ENCODE peak calls at places on chromosomes 2 and 18, in six cellular contexts. B is type B pancreatic cell, E is endothelial cell of umbilical vein, O is upper lobe of left lung, D is pancreas, C is foreskin fibroblast. Y is an unnamed sample.

GRCh38 chr18:68666316-68666715 is 48.6 kb downstream of the TMX3 start:
- DNase-seq in O (no peak), D (no peak), C (peak; percentile 8), B (no peak), E (no peak), Y (no peak)

GRCh38 chr2:132009177-132009873 is 152.4 kb downstream of the ANKRD30BL start:
- DNase-seq in C (no peak), B (no peak), D (no peak), E (no peak), O (no peak), Y (no peak)

GRCh38 chr2:46257476-46257875 is 39.7 kb upstream of the EPAS1 start:
- DNase-seq in B (no peak), C (peak; percentile 80), O (no peak), D (no peak), E (peak; percentile 95), Y (no peak)

GRCh38 chr18:48136051-48136543 is 205.6 kb upstream of the SMAD2 start:
- DNase-seq in C (peak; percentile 11), B (no peak), E (no peak), O (no peak), D (peak; percentile 75), Y (no peak)

GRCh38 chr2:172735646-172736418 is at the start of gene RAPGEF4:
- DNase-seq in O (no peak), C (peak; percentile 42), D (peak; percentile 45), E (no peak), B (no peak), Y (no peak)

GRCh38 chr2:9179572-9180201 is 26.9 kb upstream of the ASAP2 start:
- DNase-seq in E (peak; percentile 84), C (peak; percentile 96), D (no peak), B (no peak), O (no peak), Y (no peak)

GRCh38 chr2:43075906-43076585 is 150.4 kb downstream of the ZFP36L2 start:
- DNase-seq in E (peak; percentile 68), O (no peak), C (peak; percentile 84), D (no peak), B (no peak), Y (no peak)

GRCh38 chr2:186910996-186911395 is 62.0 kb upstream of the ZSWIM2 start:
- DNase-seq in D (no peak), O (no peak), B (no peak), E (no peak), C (no peak), Y (no peak)

GRCh38 chr18:44852818-44853217 is 172.1 kb downstream of the SETBP1 start:
- DNase-seq in D (no peak), E (no peak), B (no peak), C (peak; percentile 43), O (no peak), Y (no peak)

GRCh38 chr2:233098615-233099014 is 38.5 kb downstream of the INPP5D start:
- DNase-seq in B (no peak), O (no peak), D (no peak), E (no peak), C (no peak), Y (no peak)

GRCh38 chr2:220279372-220279771 is 651.9 kb downstream of the SLC4A3 start:
- DNase-seq in O (no peak), D (no peak), E (no peak), C (peak; percentile 94), B (no peak), Y (no peak)

GRCh38 chr2:86622878-86623548 is 652 bp downstream of the RNF103 start:
- DNase-seq in B (peak; percentile 73), O (peak; percentile 70), C (no peak), E (peak; percentile 43), D (peak; percentile 80), Y (no peak)

GRCh38 chr2:175176624-175177023 is 4.9 kb downstream of the ATP5MC3 start:
- DNase-seq in O (no peak), B (no peak), E (no peak), C (no peak), D (no peak), Y (no peak)

GRCh38 chr2:175181877-175182308 is 383 bp upstream of the ATP5MC3 start:
- DNase-seq in E (no peak), O (no peak), B (no peak), D (no peak), C (no peak), Y (no peak)

GRCh38 chr2:175180701-175181103 is 808 bp downstream of the ATP5MC3 start:
- DNase-seq in C (peak; percentile 63), B (no peak), O (peak; percentile 32), D (no peak), E (peak; percentile 66), Y (peak; percentile 36)

GRCh38 chr2:175183674-175184073 is 2.2 kb upstream of the ATP5MC3 start:
- DNase-seq in O (no peak), B (no peak), C (no peak), E (no peak), D (no peak), Y (no peak)

DNA sequence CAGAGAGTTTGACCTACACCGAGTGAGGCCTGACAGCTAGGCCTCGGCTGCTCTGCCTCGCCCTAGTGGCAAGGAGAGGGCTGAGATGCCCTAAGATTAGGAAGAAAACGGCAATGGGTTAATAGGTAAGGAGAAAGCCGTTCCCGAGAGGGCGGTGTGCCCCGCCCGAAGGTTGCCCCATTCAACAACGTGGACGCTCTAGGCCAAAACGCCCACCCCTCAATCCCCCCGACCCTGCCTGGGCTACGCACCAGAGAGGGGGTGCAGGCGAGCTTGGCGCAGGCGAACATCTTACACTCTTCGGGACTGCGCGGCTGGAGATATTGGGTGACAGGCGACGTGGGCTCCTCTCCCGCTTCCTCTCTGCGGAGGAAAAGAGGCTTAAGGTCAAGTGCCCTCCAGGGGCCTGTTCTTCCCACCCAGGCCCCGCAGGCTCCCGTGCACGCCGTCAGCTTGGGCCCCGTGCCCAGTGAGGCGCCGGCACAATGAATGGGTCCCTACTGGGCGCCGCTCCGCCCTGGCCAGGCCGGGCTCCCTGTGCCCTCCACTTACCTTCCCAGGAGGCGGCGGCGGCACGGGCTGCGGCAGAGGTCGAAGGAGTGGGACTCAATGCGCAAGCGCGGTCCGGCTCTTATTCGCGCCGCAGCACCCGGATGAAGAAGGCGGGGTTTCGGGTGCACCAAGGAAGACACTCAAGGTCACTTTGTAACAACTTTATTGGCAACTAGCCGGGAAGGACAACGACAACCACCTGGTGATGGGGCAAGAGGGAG is at the start of gene ATP5MC3:
- DNase-seq in E (peak; percentile 86), B (peak; percentile 93), D (peak; percentile 97), O (peak; percentile 96), C (peak; percentile 98), Y (peak; percentile 87)
- TF ChIP-seq CTCF in E (no peak), B (peak; percentile 42), D (no peak), O (no peak), C (no peak), Y (no peak)

GRCh38 chr2:68722712-68723111 is 11.9 kb upstream of the ARHGAP25 start:
- DNase-seq in O (no peak), C (no peak), D (no peak), B (no peak), E (no peak), Y (no peak)
- TF ChIP-seq CTCF in O (no peak), C (no peak), D (no peak), B (no peak), E (no peak), Y (no peak)

GRCh38 chr2:219253753-219254589 is at the start of gene TUBA4A:
- DNase-seq in B (no peak), C (peak; percentile 86), D (peak; percentile 94), O (peak; percentile 94), E (peak; percentile 67), Y (peak; percentile 90)
- TF ChIP-seq CTCF in B (no peak), C (no peak), D (no peak), O (no peak), E (no peak), Y (no peak)

DNA sequence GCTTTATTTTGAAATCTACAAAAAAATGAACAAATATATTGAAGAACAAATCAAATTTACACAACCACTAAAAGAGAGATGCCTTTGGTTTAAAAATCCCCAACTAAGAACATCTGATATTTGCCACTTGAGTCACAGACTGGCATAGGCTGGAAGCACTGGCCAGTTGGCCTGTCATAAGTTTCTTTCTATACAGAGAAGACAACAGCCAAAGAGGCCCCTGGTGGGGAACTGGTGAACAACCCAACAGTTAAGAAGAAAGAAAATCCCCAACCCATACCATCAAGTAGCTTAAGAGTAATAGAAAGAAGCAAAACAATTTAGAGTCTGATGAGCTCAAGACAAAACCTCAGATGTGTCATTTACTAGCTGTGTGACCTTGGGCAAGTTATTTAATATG is 45.5 kb downstream of the OSR1 start:
- DNase-seq in E (peak; percentile 10), C (peak; percentile 78), O (no peak), D (no peak), B (no peak), Y (no peak)
- TF ChIP-seq CTCF in E (no peak), C (peak; percentile 49), O (no peak), D (no peak), B (peak; percentile 50), Y (no peak)

GRCh38 chr2:55771612-55772011 is 78.0 kb upstream of the PNPT1 start:
- DNase-seq in E (peak; percentile 66), D (no peak), B (no peak), O (no peak), C (peak; percentile 59), Y (no peak)
- TF ChIP-seq CTCF in E (peak; percentile 35), D (peak; percentile 61), B (peak; percentile 79), O (peak; percentile 59), C (peak; percentile 46), Y (no peak)

GRCh38 chr2:216215991-216216390 is 106.8 kb downstream of the XRCC5 start:
- DNase-seq in B (no peak), D (no peak), E (no peak), O (no peak), C (peak; percentile 41), Y (no peak)
- TF ChIP-seq CTCF in B (peak; percentile 65), D (no peak), E (peak; percentile 20), O (no peak), C (peak; percentile 34), Y (no peak)

GRCh38 chr18:3902676-3903075 is 452.7 kb downstream of the TGIF1 start:
- DNase-seq in D (no peak), B (no peak), O (no peak), C (peak; percentile 5), E (no peak), Y (no peak)
- TF ChIP-seq CTCF in D (no peak), B (no peak), O (no peak), C (no peak), E (no peak), Y (no peak)

DNA sequence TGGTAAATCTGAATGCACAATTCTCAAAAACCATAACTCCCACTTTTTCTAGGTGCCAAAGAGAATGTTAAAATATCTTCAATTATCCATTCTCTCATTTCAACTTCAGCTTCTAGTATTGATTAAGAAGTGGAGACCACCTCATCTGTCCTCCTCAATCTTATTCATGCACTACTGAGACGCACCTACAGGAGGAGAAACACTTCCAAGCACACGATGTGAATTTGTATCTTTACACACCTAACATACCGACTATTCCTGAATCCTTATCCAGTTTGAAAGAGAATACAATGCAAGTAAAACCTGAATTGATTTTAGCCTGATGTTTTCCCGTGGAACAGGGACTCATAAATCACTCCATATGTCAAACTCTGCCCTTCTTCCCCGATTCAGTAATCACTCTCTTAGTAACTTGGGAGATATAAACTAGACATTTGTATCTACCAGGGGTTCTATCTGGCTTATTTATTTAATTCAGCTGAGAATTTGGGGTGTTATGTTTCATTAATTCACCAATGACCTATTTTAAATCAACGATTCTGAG is 101.0 kb downstream of the MREG start:
- DNase-seq in E (no peak), D (no peak), B (no peak), O (no peak), C (no peak), Y (no peak)
- TF ChIP-seq CTCF in E (no peak), D (no peak), B (peak; percentile 58), O (no peak), C (no peak), Y (no peak)

Y was measured in activated B cell treated with CpG ODN at 0.5 μM for 24 hours.